ENCODE peak calls at places on chromosome X, in four cellular contexts. L is psoas muscle, X is AG09319, I is COR-L47. W is an unnamed sample.

GRCh38 chrX:111375747-111376146 is 36.2 kb downstream of the DCX start:
- DNase-seq in I (no peak), L (no peak), X (no peak), W (peak)

GRCh38 chrX:12309733-12310054 is 171.4 kb downstream of the FRMPD4 start:
- DNase-seq in X (no peak), I (no peak), L (no peak), W (no peak)

GRCh38 chrX:133918326-133918725 is 67.1 kb downstream of the GPC3 start:
- DNase-seq in I (no peak), X (no peak), L (no peak), W (no peak)

GRCh38 chrX:44748014-44748413 is 95.8 kb upstream of the DUSP21 start:
- DNase-seq in L (no peak), I (no peak), X (no peak), W (peak)

GRCh38 chrX:23434356-23434884 is 99.8 kb downstream of the PTCHD1 start:
- DNase-seq in X (peak), I (no peak), L (peak), W (peak)

GRCh38 chrX:125295337-125295736 is 24.3 kb upstream of the TEX13C start:
- DNase-seq in I (no peak), X (no peak), L (no peak), W (no peak)

GRCh38 chrX:22392176-22392814 is 119.6 kb downstream of the CBLL2 start:
- DNase-seq in L (no peak), I (no peak), X (no peak), W (no peak)

GRCh38 chrX:38985375-38985774 is 184.1 kb downstream of the MID1IP1 start:
- DNase-seq in L (no peak), X (no peak), I (peak), W (peak)

GRCh38 chrX:17917945-17918577 is 57.0 kb upstream of the RAI2 start:
- DNase-seq in I (no peak), X (no peak), L (no peak), W (no peak)

GRCh38 chrX:39144323-39144722 is 343.1 kb downstream of the MID1IP1 start:
- DNase-seq in X (no peak), L (no peak), I (no peak), W (no peak)

GRCh38 chrX:40244980-40245379 is 147.2 kb upstream of the BCOR start:
- DNase-seq in L (no peak), I (no peak), X (no peak), W (peak)